ENCODE peak calls at places on chromosomes 11 and 22, in four cellular contexts. One of them, this sample, is unnamed.

GRCh38 chr11:64152841-64153691 is 12.8 kb downstream of the MACROD1 start:
- DNase-seq in HepG2: peak
- DNase-seq in GM12878: no peak
- DNase-seq in K562: peak
- DNase-seq in this sample: peak

GRCh38 chr11:11243258-11243789 is 109.7 kb downstream of the CSNK2A3 start:
- DNase-seq in GM12878: no peak
- DNase-seq in K562: no peak
- DNase-seq in HepG2: no peak
- DNase-seq in this sample: no peak

GRCh38 chr11:34052608-34053160 is 1.2 kb downstream of the CAPRIN1 start:
- DNase-seq in HepG2: no peak
- DNase-seq in GM12878: no peak
- DNase-seq in K562: peak
- DNase-seq in this sample: no peak

GRCh38 chr11:9527481-9528140 is 45.9 kb upstream of the WEE1 start:
- DNase-seq in GM12878: no peak
- DNase-seq in K562: no peak
- DNase-seq in HepG2: no peak
- DNase-seq in this sample: no peak

GRCh38 chr22:27919943-27920755 is 1.1 kb upstream of the PITPNB start:
- DNase-seq in K562: no peak
- DNase-seq in GM12878: no peak
- DNase-seq in HepG2: peak
- DNase-seq in this sample: peak

GRCh38 chr22:17891427-17892167 is 117.3 kb upstream of the BID start:
- DNase-seq in HepG2: peak
- DNase-seq in GM12878: no peak
- DNase-seq in K562: peak
- DNase-seq in this sample: no peak

GRCh38 chr11:123360267-123360936 is 69.7 kb upstream of the GRAMD1B start:
- DNase-seq in GM12878: no peak
- DNase-seq in HepG2: no peak
- DNase-seq in K562: no peak
- DNase-seq in this sample: no peak

GRCh38 chr22:47090591-47091240 is 328.3 kb downstream of the TBC1D22A start:
- DNase-seq in GM12878: no peak
- DNase-seq in K562: peak
- DNase-seq in HepG2: no peak
- DNase-seq in this sample: no peak

GRCh38 chr11:120134106-120134930 is 3.6 kb downstream of the TRIM29 start:
- DNase-seq in HepG2: no peak
- DNase-seq in K562: no peak
- DNase-seq in GM12878: no peak
- DNase-seq in this sample: no peak

GRCh38 chr11:76185931-76186401 is 20.3 kb downstream of the WNT11 start:
- DNase-seq in GM12878: no peak
- DNase-seq in K562: no peak
- DNase-seq in HepG2: no peak
- DNase-seq in this sample: no peak

GRCh38 chr22:33476206-33476605 is 418.0 kb upstream of the SYN3 start:
- DNase-seq in GM12878: no peak
- DNase-seq in K562: no peak
- DNase-seq in HepG2: peak
- DNase-seq in this sample: no peak

GRCh38 chr11:15071556-15072255 is 1.7 kb upstream of the CALCB start:
- DNase-seq in HepG2: no peak
- DNase-seq in GM12878: no peak
- DNase-seq in K562: no peak
- DNase-seq in this sample: no peak

GRCh38 chr11:27285761-27286160 is 77.3 kb downstream of the CCDC34 start:
- DNase-seq in K562: no peak
- DNase-seq in GM12878: no peak
- DNase-seq in HepG2: no peak
- DNase-seq in this sample: no peak

GRCh38 chr22:34702279-34702678 is 363.7 kb upstream of the ISX start:
- DNase-seq in GM12878: no peak
- DNase-seq in K562: no peak
- DNase-seq in HepG2: no peak
- DNase-seq in this sample: no peak

GRCh38 chr11:27367881-27368280 is 4.9 kb upstream of the CCDC34 start:
- DNase-seq in HepG2: no peak
- DNase-seq in GM12878: no peak
- DNase-seq in K562: no peak
- DNase-seq in this sample: no peak

GRCh38 chr11:18615628-18616392 is 16.2 kb downstream of the MISFA start:
- DNase-seq in K562: no peak
- DNase-seq in GM12878: peak
- DNase-seq in HepG2: no peak
- DNase-seq in this sample: no peak

GRCh38 chr11:64850979-64851567 is 6.6 kb upstream of the CDC42BPG start:
- DNase-seq in K562: no peak
- DNase-seq in HepG2: no peak
- DNase-seq in GM12878: peak
- DNase-seq in this sample: no peak

GRCh38 chr11:62613275-62613864 is 313 bp downstream of the ROM1 start:
- DNase-seq in GM12878: no peak
- DNase-seq in HepG2: no peak
- DNase-seq in K562: no peak
- DNase-seq in this sample: no peak

GRCh38 chr22:22025320-22026156 is 43.0 kb upstream of the TOP3B start:
- DNase-seq in GM12878: no peak
- DNase-seq in K562: no peak
- DNase-seq in HepG2: no peak
- DNase-seq in this sample: no peak

GRCh38 chr11:104925850-104926249 is 27.6 kb upstream of the CASP12 start:
- DNase-seq in HepG2: peak
- DNase-seq in K562: no peak
- DNase-seq in GM12878: no peak
- DNase-seq in this sample: no peak

GRCh38 chr22:19121631-19122142 is 525 bp downstream of the DGCR2 start:
- DNase-seq in K562: peak
- DNase-seq in GM12878: no peak
- DNase-seq in HepG2: no peak
- DNase-seq in this sample: peak

GRCh38 chr22:36149464-36149863 is 11.1 kb downstream of the APOL3 start:
- DNase-seq in HepG2: no peak
- DNase-seq in GM12878: no peak
- DNase-seq in K562: no peak
- DNase-seq in this sample: no peak

GRCh38 chr11:114624455-114625207 is 29.0 kb upstream of the NXPE4 start:
- DNase-seq in HepG2: no peak
- DNase-seq in K562: no peak
- DNase-seq in GM12878: no peak
- DNase-seq in this sample: no peak

GRCh38 chr11:31366795-31367194 is 2.7 kb downstream of the DCDC1 start:
- DNase-seq in HepG2: no peak
- DNase-seq in GM12878: no peak
- DNase-seq in K562: no peak
- DNase-seq in this sample: no peak

DNA sequence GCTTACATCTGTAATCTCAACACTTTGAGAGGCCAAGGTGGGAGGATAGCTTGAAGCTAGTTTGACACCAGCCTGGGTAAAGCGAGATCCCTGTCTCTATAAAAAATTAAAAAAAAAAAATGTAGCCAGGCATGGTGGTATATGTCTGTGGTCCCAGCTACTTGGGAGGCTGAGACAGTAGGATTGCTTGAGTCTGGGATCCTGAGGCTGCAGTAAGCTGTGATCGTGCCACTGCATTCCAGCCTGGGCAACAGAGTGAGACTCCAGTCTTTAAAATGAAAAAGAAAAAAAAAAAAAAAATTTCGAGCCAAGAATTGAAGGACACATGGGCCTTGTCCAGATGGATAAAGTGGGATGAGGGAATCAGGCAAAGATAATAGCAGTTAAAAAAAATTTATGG is 62.5 kb downstream of the MTMR3 start:
- DNase-seq in HepG2: no peak
- DNase-seq in K562: no peak
- DNase-seq in GM12878: no peak
- DNase-seq in this sample: no peak
- TF ChIP-seq JUNB in HepG2: no peak
- TF ChIP-seq JUNB in K562: no peak
- TF ChIP-seq JUNB in GM12878: no peak
- TF ChIP-seq JUNB in this sample: no peak

DNA sequence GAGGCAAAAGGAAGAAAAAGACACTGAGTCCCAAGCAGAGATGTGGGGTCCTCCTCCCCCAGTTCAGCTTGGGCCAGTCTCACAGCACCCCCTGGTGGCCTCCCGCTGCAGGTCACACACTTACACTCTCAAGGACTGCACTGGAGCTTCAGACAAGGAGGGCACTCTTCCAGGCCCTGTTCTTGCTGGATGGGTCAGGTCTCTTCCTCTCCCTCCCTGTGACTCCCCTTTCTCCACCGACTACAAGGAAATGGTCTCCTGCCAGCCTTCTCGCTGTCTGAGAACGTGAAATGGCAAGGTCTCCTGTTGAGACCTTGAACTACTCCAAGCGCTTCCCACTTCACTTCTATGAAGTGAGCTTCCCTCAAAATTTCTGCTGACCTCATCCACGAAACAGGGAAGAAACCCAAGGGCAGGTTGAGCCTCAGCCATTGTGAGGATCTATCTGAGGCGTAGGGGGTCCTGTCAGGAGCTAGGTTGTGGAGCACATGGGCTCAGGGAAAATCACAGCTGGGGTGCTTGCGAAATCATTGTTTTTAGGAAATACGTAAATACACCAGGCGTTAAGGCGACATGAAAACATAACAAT is 11.2 kb upstream of the IGLL1 start:
- DNase-seq in K562: peak
- DNase-seq in HepG2: peak
- DNase-seq in GM12878: no peak
- DNase-seq in this sample: peak
- TF ChIP-seq CHD4 in K562: no peak
- TF ChIP-seq CHD4 in HepG2: no peak
- TF ChIP-seq CHD4 in GM12878: no peak
- TF ChIP-seq CHD4 in this sample: no peak

DNA sequence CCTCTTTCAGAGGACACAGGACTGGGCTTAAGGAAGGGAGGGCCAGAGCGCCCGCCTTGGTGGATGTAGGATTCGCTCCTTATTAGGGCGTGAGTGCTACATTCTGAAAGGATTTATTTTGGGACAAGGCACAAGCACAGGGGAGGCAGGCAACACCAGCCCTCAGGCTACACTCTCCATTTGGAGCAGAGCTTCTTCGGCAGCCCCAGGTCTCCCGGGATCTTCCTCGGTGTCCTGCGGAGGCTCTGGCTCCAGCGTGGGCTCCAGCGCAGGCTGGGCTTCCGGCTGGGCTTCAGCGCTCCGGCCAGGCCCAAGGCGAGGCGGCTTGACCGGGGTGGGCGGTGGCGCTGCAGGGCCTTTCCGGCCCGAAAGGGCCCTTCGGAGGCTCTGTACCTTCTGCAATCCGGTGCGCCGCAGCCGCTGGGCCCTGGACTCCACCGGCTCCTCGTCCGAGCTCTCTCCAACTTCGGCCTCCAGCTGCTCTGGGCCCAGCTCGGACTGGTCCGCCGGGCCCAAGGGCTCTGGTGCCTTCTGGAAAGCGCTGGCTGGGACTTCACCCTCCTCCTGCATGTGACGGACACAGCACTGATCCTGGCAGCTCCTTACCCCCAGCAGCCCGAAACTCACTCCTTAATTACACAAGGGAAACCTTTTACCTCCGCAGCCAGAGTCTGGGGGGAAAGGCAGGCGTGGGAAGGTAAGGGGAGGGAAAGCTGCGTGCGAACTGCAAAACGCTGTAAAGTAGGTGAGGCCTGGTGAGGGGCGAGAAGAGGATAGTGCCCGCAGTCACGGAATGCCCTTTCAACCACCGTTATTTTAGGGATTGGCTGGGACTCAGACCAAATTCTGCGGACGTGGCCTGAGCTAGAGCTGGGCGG is 1.1 kb downstream of the CAVIN3 start:
- DNase-seq in HepG2: no peak
- DNase-seq in GM12878: no peak
- DNase-seq in K562: no peak
- DNase-seq in this sample: peak
- H3K4me2 ChIP-seq in HepG2: no peak
- H3K4me2 ChIP-seq in GM12878: peak
- H3K4me2 ChIP-seq in K562: no peak
- H3K4me2 ChIP-seq in this sample: peak

GRCh38 chr11:117881217-117881616 is 4.8 kb upstream of the FXYD6 start:
- DNase-seq in HepG2: no peak
- DNase-seq in GM12878: no peak
- DNase-seq in K562: no peak
- DNase-seq in this sample: no peak
- TF ChIP-seq JUNB in HepG2: no peak
- TF ChIP-seq JUNB in GM12878: no peak
- TF ChIP-seq JUNB in K562: no peak
- TF ChIP-seq JUNB in this sample: no peak

GRCh38 chr22:44683237-44683636 is 18.8 kb upstream of the PRR5 start:
- DNase-seq in GM12878: peak
- DNase-seq in K562: no peak
- DNase-seq in HepG2: no peak
- DNase-seq in this sample: no peak
- TF ChIP-seq CHD4 in GM12878: no peak
- TF ChIP-seq CHD4 in K562: no peak
- TF ChIP-seq CHD4 in HepG2: no peak
- TF ChIP-seq CHD4 in this sample: no peak

DNA sequence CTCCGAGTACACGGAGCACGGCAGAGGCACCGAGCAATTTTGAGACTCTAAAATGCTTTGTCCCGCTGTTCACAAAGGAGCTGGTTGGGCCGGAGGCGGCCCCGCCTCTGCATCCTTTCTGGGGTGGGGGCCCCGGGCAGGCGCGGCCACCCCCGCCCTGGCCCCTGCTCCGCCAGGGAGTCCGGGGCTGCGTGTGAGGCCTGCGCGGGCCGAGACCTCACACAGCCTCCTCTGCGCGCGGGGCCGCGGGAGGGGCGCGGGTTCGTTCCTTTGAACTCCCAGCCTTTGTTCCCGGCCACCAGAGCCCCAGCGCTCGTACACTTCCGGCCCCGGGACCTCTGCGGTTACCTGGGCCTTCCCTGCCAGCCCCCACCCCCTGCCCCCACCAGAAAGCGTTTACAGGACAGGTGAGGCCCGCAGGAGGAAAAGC is 1.6 kb downstream of the FGF19 start:
- DNase-seq in HepG2: peak
- DNase-seq in K562: no peak
- DNase-seq in GM12878: no peak
- DNase-seq in this sample: no peak
- H3K4me2 ChIP-seq in HepG2: peak
- H3K4me2 ChIP-seq in K562: no peak
- H3K4me2 ChIP-seq in GM12878: no peak
- H3K4me2 ChIP-seq in this sample: no peak

This sample was measured in A549.